ENCODE peak calls at places on chromosome X, in seven cellular contexts. X is mesendoderm, I is IMR-90, L is H9, B is mesenchymal stem cell, V is H1, A is trophoblast cell. C is an unnamed sample.

GRCh38 chrX:134373736-134374135 is 86.2 kb upstream of the HPRT1 start:
- DNase-seq in X (no peak), B (peak; percentile 16), L (no peak), V (no peak), I (no peak), A (no peak), C (no peak)

GRCh38 chrX:70082723-70083122 is 20.5 kb downstream of the OTUD6A start:
- DNase-seq in I (no peak), B (no peak), V (no peak), A (no peak), L (no peak), X (no peak), C (no peak)

GRCh38 chrX:345020-345925 is 26.7 kb upstream of the GTPBP6 start:
- DNase-seq in I (no peak), A (no peak), X (no peak), B (no peak), V (no peak), L (no peak), C (no peak)

GRCh38 chrX:97332963-97333362 is 449.3 kb downstream of the RPA4 start:
- DNase-seq in V (no peak), I (peak; percentile 56), B (peak; percentile 7), X (no peak), L (no peak), A (no peak), C (no peak)

GRCh38 chrX:105190252-105190853 is 30.1 kb downstream of the TEX13A start:
- DNase-seq in X (peak; percentile 32), A (peak; percentile 69), B (peak; percentile 32), V (no peak), L (no peak), I (peak; percentile 6), C (peak; percentile 29)

GRCh38 chrX:51614353-51614752 is 4.4 kb downstream of the CENPVL3 start:
- DNase-seq in I (peak; percentile 59), V (no peak), X (peak; percentile 35), L (peak; percentile 26), A (peak; percentile 67), B (peak; percentile 43), C (no peak)

GRCh38 chrX:17740137-17741122 is 3.1 kb downstream of the SCML1 start:
- DNase-seq in B (no peak), X (no peak), A (no peak), I (no peak), V (no peak), L (no peak), C (no peak)

GRCh38 chrX:122218666-122219065 is 965.4 kb upstream of the GRIA3 start:
- DNase-seq in L (no peak), A (no peak), I (no peak), X (no peak), V (no peak), B (no peak), C (no peak)

GRCh38 chrX:68511255-68511654 is 12.4 kb downstream of the YIPF6 start:
- DNase-seq in B (peak; percentile 52), A (peak; percentile 78), I (peak; percentile 48), L (no peak), V (no peak), X (peak; percentile 49), C (no peak)

GRCh38 chrX:153926863-153927685 is 1.0 kb upstream of the ARHGAP4 start:
- DNase-seq in L (peak; percentile 61), A (peak; percentile 31), I (peak; percentile 10), B (peak; percentile 55), V (no peak), X (no peak), C (no peak)

GRCh38 chrX:11449613-11450012 is 156.4 kb downstream of the AMELX start:
- DNase-seq in X (no peak), B (no peak), A (no peak), L (no peak), I (no peak), V (no peak), C (no peak)

GRCh38 chrX:107978707-107979307 is 3.4 kb downstream of the TEX13B start:
- DNase-seq in I (peak; percentile 19), L (peak; percentile 40), B (peak; percentile 37), V (no peak), A (peak; percentile 41), X (peak; percentile 59), C (peak; percentile 20)

GRCh38 chrX:150765782-150766350 is 72.7 kb downstream of the MTMR1 start:
- DNase-seq in I (no peak), X (peak; percentile 80), A (peak; percentile 8), B (no peak), L (no peak), V (no peak), C (no peak)

GRCh38 chrX:37802028-37802427 is 22.2 kb downstream of the CYBB start:
- DNase-seq in A (peak; percentile 28), X (no peak), I (no peak), V (no peak), L (no peak), B (no peak), C (no peak)

GRCh38 chrX:133726211-133726630 is 259.2 kb downstream of the GPC3 start:
- DNase-seq in X (peak; percentile 9), L (no peak), A (no peak), B (peak; percentile 54), I (peak; percentile 73), V (no peak), C (no peak)

GRCh38 chrX:41526925-41527324 is 79.8 kb downstream of the NYX start:
- DNase-seq in A (no peak), B (peak; percentile 40), I (peak; percentile 65), L (no peak), X (no peak), V (no peak), C (no peak)

GRCh38 chrX:71053217-71053621 is 14.9 kb downstream of the SNX12 start:
- DNase-seq in X (peak; percentile 96), L (peak; percentile 90), B (no peak), A (no peak), I (no peak), V (peak; percentile 60), C (peak; percentile 62)

GRCh38 chrX:64093761-64094160 is 111.7 kb downstream of the AMER1 start:
- DNase-seq in B (peak; percentile 0), X (peak; percentile 86), A (peak; percentile 26), V (no peak), L (no peak), I (peak; percentile 4), C (peak; percentile 14)

GRCh38 chrX:109936114-109936513 is 66.8 kb upstream of the TMEM164 start:
- DNase-seq in X (no peak), A (no peak), I (peak; percentile 27), B (no peak), L (no peak), V (no peak), C (no peak)

GRCh38 chrX:42678133-42678532 is 99.8 kb downstream of the PPP1R2C start:
- DNase-seq in V (no peak), I (no peak), B (peak; percentile 3), A (peak; percentile 71), L (no peak), X (peak; percentile 42), C (no peak)

GRCh38 chrX:24117288-24117687 is 32.2 kb upstream of the ZFX start:
- DNase-seq in I (peak; percentile 88), X (no peak), L (no peak), A (no peak), B (peak; percentile 54), V (no peak), C (no peak)

GRCh38 chrX:49199315-49199595 is 738 bp downstream of the SYP start:
- DNase-seq in X (no peak), B (no peak), L (no peak), A (no peak), I (no peak), V (no peak), C (no peak)
- H3K23ac ChIP-seq in X (no peak overlapping the region), B (no peak overlapping the region), L (no peak overlapping the region), A (no peak overlapping the region), I (no peak overlapping the region), V (no peak overlapping the region), C (no peak overlapping the region)

DNA sequence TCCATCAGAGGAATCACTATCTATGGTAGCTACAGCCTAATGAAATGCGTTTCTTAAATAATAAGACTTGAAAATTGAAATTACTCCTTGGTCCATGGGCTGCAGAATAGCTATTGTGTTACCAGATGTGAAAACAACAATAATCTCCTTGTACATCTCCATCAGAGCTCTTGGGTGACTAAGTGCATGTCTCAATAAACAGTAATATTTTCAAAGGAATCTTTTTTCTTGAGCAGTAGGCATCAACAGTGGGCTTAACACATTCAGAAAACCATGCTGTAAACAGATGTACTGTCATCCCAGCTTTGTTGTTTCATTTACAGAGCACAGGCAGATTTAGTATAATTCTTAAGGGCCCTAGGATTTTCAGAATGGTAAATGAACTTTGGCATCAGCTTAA is 67.3 kb downstream of the GLUD2 start:
- DNase-seq in X (no peak), B (no peak), L (no peak), A (no peak), I (no peak), V (no peak), C (no peak)
- H3K23ac ChIP-seq in X (no peak overlapping the region), B (no peak overlapping the region), L (no peak overlapping the region), A (no peak overlapping the region), I (no peak overlapping the region), V (no peak overlapping the region), C (no peak overlapping the region)

GRCh38 chrX:20522420-20522819 is 255.7 kb upstream of the RPS6KA3 start:
- DNase-seq in X (no peak), L (no peak), A (no peak), I (peak; percentile 61), V (no peak), B (no peak), C (no peak)
- H3K23ac ChIP-seq in X (no peak overlapping the region), L (no peak overlapping the region), A (no peak overlapping the region), I (no peak overlapping the region), V (no peak overlapping the region), B (no peak overlapping the region), C (no peak overlapping the region)

GRCh38 chrX:139920306-139920705 is 12.5 kb downstream of the ATP11C start:
- DNase-seq in V (no peak), L (no peak), B (no peak), A (no peak), X (no peak), I (no peak), C (no peak)
- H3K23ac ChIP-seq in V (no peak overlapping the region), L (no peak overlapping the region), B (no peak overlapping the region), A (no peak overlapping the region), X (no peak overlapping the region), I (no peak overlapping the region), C (no peak overlapping the region)